ENCODE peak calls at places on chromosomes 6 and 20, in seven cellular contexts. O is neuronal stem cell, W is H1, S is IMR-90, M is H9, N is mesenchymal stem cell, I is trophoblast cell. H is an unnamed sample.

GRCh38 chr20:57223648-57224489 is 42.6 kb downstream of the BMP7 start:
- DNase-seq in W (no peak), I (no peak), N (no peak), O (no peak), S (no peak), M (no peak), H (no peak)

GRCh38 chr20:50274570-50275430 is 84.2 kb downstream of the CEBPB start:
- DNase-seq in I (peak; percentile 38), W (no peak), M (no peak), O (no peak), N (no peak), S (no peak), H (no peak)

GRCh38 chr20:38158701-38159325 is 6.3 kb downstream of the TGM2 start:
- DNase-seq in I (no peak), S (no peak), O (no peak), W (no peak), M (no peak), N (no peak), H (no peak)

GRCh38 chr6:46419576-46420002 is 71.7 kb downstream of the RCAN2 start:
- DNase-seq in N (peak; percentile 70), S (peak; percentile 67), O (peak; percentile 47), I (peak; percentile 64), M (peak; percentile 31), W (no peak), H (peak; percentile 68)

GRCh38 chr6:28188111-28188979 is 36.7 kb upstream of the ZSCAN9 start:
- DNase-seq in M (no peak), O (no peak), S (no peak), W (no peak), I (no peak), N (no peak), H (no peak)

GRCh38 chr20:3654326-3655031 is 8.7 kb downstream of the GFRA4 start:
- DNase-seq in S (no peak), W (no peak), N (no peak), M (no peak), O (no peak), I (peak; percentile 50), H (no peak)

GRCh38 chr6:91137286-91137685 is 550.4 kb upstream of the MAP3K7 start:
- DNase-seq in N (no peak), O (no peak), M (no peak), S (no peak), W (no peak), I (no peak), H (no peak)

GRCh38 chr20:62025832-62026563 is 39.7 kb downstream of the TAF4 start:
- DNase-seq in I (no peak), W (no peak), S (peak; percentile 74), N (peak; percentile 65), O (no peak), M (no peak), H (peak; percentile 44)

GRCh38 chr6:168179133-168179532 is 100.1 kb upstream of the FRMD1 start:
- DNase-seq in W (no peak), O (no peak), M (peak; percentile 39), N (no peak), I (no peak), S (no peak), H (no peak)

GRCh38 chr6:132253906-132254305 is 147.4 kb downstream of the MOXD1 start:
- DNase-seq in O (no peak), S (no peak), M (no peak), N (no peak), I (no peak), W (no peak), H (peak; percentile 46)

GRCh38 chr20:22437354-22437753 is 147.0 kb downstream of the FOXA2 start:
- DNase-seq in W (no peak), S (no peak), I (no peak), O (no peak), M (no peak), N (no peak), H (no peak)

GRCh38 chr6:63936399-63936798 is 300.8 kb downstream of the PHF3 start:
- DNase-seq in I (no peak), M (no peak), W (no peak), S (no peak), O (no peak), N (no peak), H (no peak)

GRCh38 chr6:153090241-153090930 is 40.7 kb downstream of the RGS17 start:
- DNase-seq in I (no peak), W (no peak), M (no peak), S (peak; percentile 93), N (peak; percentile 93), O (no peak), H (no peak)

GRCh38 chr6:145032562-145032961 is 702.8 kb downstream of the EPM2A start:
- DNase-seq in I (no peak), M (no peak), S (no peak), W (no peak), O (no peak), N (no peak), H (no peak)
- H2BK5ac ChIP-seq in I (no peak overlapping the region), M (no peak overlapping the region), S (no peak overlapping the region), W (no peak overlapping the region), O (no peak overlapping the region), N (no peak overlapping the region), H (no peak overlapping the region)

GRCh38 chr6:15577550-15578171 is 85.2 kb downstream of the DTNBP1 start:
- DNase-seq in S (peak; percentile 9), N (peak; percentile 16), I (no peak), O (no peak), W (no peak), M (no peak), H (no peak)

GRCh38 chr6:15582499-15582898 is 80.3 kb downstream of the DTNBP1 start:
- DNase-seq in M (no peak), I (no peak), N (no peak), O (no peak), W (no peak), S (no peak), H (no peak)

GRCh38 chr6:15575357-15576037 is 87.3 kb downstream of the DTNBP1 start:
- DNase-seq in I (no peak), W (no peak), O (no peak), N (no peak), M (no peak), S (no peak), H (no peak)

GRCh38 chr6:15577106-15577505 is 85.7 kb downstream of the DTNBP1 start:
- DNase-seq in M (no peak), N (no peak), S (no peak), W (no peak), O (no peak), I (no peak), H (no peak)

DNA sequence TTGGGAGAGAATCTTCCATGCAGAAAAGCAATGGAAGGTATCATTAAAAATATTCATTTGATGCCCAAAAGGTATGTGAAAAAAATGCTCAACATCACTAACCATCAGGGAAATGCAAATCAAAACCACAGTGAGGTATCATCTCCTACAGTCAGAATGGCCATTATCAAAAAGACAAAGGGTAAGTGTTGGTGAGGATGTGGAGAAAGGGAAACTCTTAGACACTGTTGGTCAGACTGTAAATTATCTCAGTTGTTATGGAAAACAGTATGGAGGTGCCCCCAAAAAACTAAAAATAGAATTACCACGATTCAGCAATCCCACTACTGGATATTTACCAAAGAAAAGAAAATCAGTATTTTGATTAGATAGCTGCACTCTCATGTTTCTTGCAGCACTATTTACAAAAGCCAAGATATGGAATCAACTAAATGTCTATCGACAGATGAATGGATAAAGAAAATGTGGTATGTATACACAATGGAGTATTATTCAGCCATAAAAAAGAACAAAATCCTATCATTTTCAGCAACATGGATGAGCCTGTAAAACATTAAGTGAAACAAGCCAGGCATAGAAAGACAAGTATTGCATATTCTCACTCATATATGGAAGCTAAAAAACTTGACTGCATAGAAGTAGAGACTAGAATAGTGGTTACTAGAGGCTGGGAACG is 84.0 kb downstream of the DTNBP1 start:
- DNase-seq in I (no peak), M (no peak), W (no peak), N (no peak), O (no peak), S (no peak), H (no peak)
- H3K18ac ChIP-seq in I (no peak overlapping the region), M (no peak overlapping the region), W (no peak overlapping the region), N (no peak overlapping the region), O (no peak overlapping the region), S (no peak overlapping the region), H (no peak overlapping the region)

DNA sequence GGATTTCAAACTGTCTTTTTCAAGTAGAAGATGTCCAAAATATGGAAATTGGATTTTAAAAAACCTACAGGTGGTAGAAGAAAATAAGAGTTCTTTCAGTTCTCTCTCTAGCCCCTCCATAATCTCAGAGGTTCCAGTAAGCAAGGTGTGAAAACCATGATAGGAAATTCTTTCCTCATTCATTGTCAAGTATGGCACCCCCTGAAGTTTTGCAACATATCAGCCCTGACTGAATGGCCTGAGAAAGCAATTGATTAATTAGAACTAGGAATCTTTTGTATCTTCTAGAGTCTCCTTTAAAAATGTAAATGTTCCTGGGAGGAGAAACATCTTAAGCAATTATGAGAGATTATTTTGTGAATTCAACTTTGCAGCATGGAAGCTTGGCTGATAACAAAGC is 198.7 kb upstream of the STXBP5 start:
- DNase-seq in S (no peak), M (peak; percentile 30), O (no peak), N (no peak), W (no peak), I (no peak), H (peak; percentile 64)
- H3K23ac ChIP-seq in S (no peak overlapping the region), M (no peak overlapping the region), O (no peak overlapping the region), N (no peak overlapping the region), W (no peak overlapping the region), I (no peak overlapping the region), H (no peak overlapping the region)

GRCh38 chr6:169265486-169266131 is 12.0 kb upstream of the THBS2 start:
- DNase-seq in N (no peak), M (no peak), S (no peak), W (no peak), O (no peak), I (no peak), H (no peak)

GRCh38 chr6:169269180-169270076 is 15.8 kb upstream of the THBS2 start:
- DNase-seq in S (peak; percentile 64), M (no peak), W (no peak), N (no peak), O (no peak), I (no peak), H (no peak)

GRCh38 chr6:169266261-169266660 is 12.6 kb upstream of the THBS2 start:
- DNase-seq in O (no peak), I (no peak), M (no peak), W (no peak), N (no peak), S (no peak), H (no peak)

GRCh38 chr6:169263836-169264608 is 10.4 kb upstream of the THBS2 start:
- DNase-seq in W (no peak), S (peak; percentile 64), M (no peak), I (no peak), N (no peak), O (no peak), H (no peak)

DNA sequence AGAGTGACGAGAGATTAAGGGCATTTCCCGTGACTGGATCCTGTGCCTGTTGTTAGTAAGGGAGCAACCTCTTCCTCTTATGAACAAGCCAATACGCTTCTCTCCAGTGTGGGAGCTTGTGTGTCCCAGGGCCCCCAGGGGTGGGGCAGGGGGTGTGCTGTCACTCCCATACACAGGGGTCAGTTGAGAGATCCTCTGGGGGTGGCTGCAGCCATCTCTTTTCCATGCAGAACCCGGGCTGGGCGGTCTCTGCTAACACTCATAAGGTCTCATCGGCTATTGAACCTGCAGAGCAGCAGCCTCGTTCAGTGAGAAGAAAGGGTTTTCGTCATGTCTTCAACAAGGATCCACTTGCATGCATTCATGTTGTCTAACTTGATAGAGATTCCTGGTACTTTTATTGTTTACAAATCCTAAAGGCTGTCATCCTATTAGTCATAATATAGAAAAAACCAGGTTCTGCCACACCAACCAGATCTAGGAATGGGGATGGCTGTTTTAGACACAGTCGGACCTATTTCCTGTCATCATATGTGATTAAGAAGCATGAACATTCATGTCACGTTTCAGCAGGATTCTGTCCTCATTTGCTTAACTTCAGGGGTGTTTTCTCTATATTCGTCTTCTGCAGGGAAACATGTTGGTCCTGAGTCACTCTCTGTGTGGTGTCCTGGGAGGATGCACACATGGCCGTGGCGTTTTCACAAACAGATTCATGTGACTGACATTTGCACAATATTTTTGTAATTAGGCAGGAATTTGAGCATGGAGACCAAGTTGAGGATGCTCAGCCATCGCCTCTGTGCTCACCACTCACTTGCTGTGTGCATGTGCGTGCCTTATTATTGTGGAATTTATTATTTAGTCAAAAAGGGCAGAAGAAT is 13.3 kb upstream of the THBS2 start:
- DNase-seq in O (no peak), N (no peak), M (no peak), S (peak; percentile 46), W (no peak), I (no peak), H (no peak)
- H2BK5ac ChIP-seq in O (no peak overlapping the region), N (no peak overlapping the region), M (no peak overlapping the region), S (peak overlapping the region; percentile 67), W (no peak overlapping the region), I (no peak overlapping the region), H (no peak overlapping the region)

H was measured in mesendoderm.